ENCODE peak calls at places on chromosomes 12 and 14, in four cellular contexts. C is pancreas, H is left lung, P is heart right ventricle. F is an unnamed sample.

GRCh38 chr14:65131176-65131765 is 29.0 kb upstream of the MAX start:
- DNase-seq in P (no peak), C (no peak), H (no peak), F (peak; percentile 63)

GRCh38 chr12:110451263-110451662 is 1.1 kb upstream of the ARPC3 start:
- DNase-seq in C (no peak), H (no peak), P (no peak), F (no peak)

GRCh38 chr14:64864258-64864657 is 15.4 kb downstream of the SPTB start:
- DNase-seq in H (no peak), P (no peak), C (no peak), F (no peak)

GRCh38 chr12:65195387-65196055 is 26.1 kb downstream of the LEMD3 start:
- DNase-seq in P (no peak), H (no peak), C (no peak), F (no peak)

GRCh38 chr12:39958377-39958776 is 147.5 kb downstream of the SLC2A13 start:
- DNase-seq in C (no peak), H (no peak), P (no peak), F (no peak)

GRCh38 chr12:15543347-15543746 is 221.0 kb downstream of the PTPRO start:
- DNase-seq in H (no peak), C (no peak), P (no peak), F (no peak)

GRCh38 chr14:98909251-98909944 is 362.6 kb downstream of the BCL11B start:
- DNase-seq in H (no peak), P (no peak), C (no peak), F (no peak)

GRCh38 chr14:104806625-104807465 is 5.9 kb downstream of the ZBTB42 start:
- DNase-seq in C (no peak), H (no peak), P (no peak), F (no peak)

GRCh38 chr14:104227806-104228205 is 89.4 kb downstream of the KIF26A start:
- DNase-seq in C (no peak), H (no peak), P (no peak), F (no peak)

GRCh38 chr12:24127919-24128721 is 178.7 kb upstream of the SOX5 start:
- DNase-seq in H (no peak), C (no peak), P (no peak), F (no peak)

GRCh38 chr12:3030821-3031415 is 46.3 kb upstream of the TSPAN9 start:
- DNase-seq in C (no peak), H (no peak), P (no peak), F (no peak)

GRCh38 chr12:98516184-98516873 is 939 bp downstream of the TMPO start:
- DNase-seq in H (peak; percentile 80), C (peak; percentile 49), P (peak; percentile 42), F (peak; percentile 82)

GRCh38 chr14:93970589-93970966 is 5.8 kb downstream of the ASB2 start:
- DNase-seq in P (no peak), H (no peak), C (peak; percentile 51), F (peak; percentile 74)

GRCh38 chr14:96554315-96554910 is 52.2 kb downstream of the PAPOLA start:
- DNase-seq in P (no peak), C (no peak), H (no peak), F (no peak)

GRCh38 chr12:49133590-49133989 is 2.4 kb upstream of the TUBA1B start:
- DNase-seq in H (no peak), P (no peak), C (no peak), F (no peak)

GRCh38 chr12:22101749-22102243 is 55.8 kb downstream of the CMAS start:
- DNase-seq in P (no peak), C (no peak), H (peak; percentile 81), F (no peak)

GRCh38 chr14:24238527-24239037 is 3.8 kb downstream of the TINF2 start:
- DNase-seq in C (no peak), H (no peak), P (no peak), F (no peak)

DNA sequence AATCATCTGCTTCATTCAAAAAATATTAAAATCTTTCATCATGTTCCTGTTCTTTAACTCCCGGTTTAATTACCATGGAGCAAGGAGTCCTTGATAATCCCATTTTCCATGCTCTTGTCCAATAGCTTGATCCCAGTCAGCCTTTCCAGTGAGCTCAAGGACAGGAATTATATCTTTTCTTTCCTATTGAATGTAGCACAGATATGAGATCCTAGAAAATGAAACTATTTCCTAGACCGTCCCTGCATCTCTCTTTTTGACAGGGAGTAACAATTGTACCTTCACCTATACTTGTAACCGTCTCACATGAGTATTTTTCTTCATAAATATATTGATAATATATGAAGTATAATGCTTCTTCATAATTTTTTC is 35.6 kb downstream of the PIK3C2G start:
- DNase-seq in C (no peak), H (no peak), P (no peak), F (no peak)
- H3K4me3 ChIP-seq in C (no peak overlapping the region), H (peak overlapping the region; percentile 13), P (no peak overlapping the region), F (no peak overlapping the region)

GRCh38 chr12:122106891-122107660 is 28.5 kb downstream of the MLXIP start:
- DNase-seq in P (peak; percentile 60), C (peak; percentile 70), H (peak; percentile 86), F (peak; percentile 71)
- H3K4me1 ChIP-seq in P (peaks cover 87% of the 10 kb centered on the region), C (peaks cover 49% of the 10 kb centered on the region), H (peaks cover 77% of the 10 kb centered on the region), F (peaks cover 90% of the 10 kb centered on the region)

GRCh38 chr12:114371250-114371649 is 34.7 kb downstream of the TBX5 start:
- DNase-seq in C (no peak), P (no peak), H (no peak), F (no peak)

GRCh38 chr12:114371733-114372132 is 34.2 kb downstream of the TBX5 start:
- DNase-seq in P (no peak), C (no peak), H (no peak), F (no peak)

GRCh38 chr12:114368685-114369084 is 37.3 kb downstream of the TBX5 start:
- DNase-seq in H (no peak), C (no peak), P (peak; percentile 19), F (no peak)

GRCh38 chr12:114369088-114369487 is 36.9 kb downstream of the TBX5 start:
- DNase-seq in H (no peak), P (no peak), C (no peak), F (no peak)
- H3K4me3 ChIP-seq in H (no peak overlapping the region), P (no peak overlapping the region), C (no peak overlapping the region), F (no peak overlapping the region)

GRCh38 chr12:66612053-66612775 is 66.7 kb downstream of the GRIP1 start:
- DNase-seq in P (no peak), C (no peak), H (no peak), F (no peak)
- H3K4me1 ChIP-seq in P (no peaks in the 10 kb centered on the region), C (no peaks in the 10 kb centered on the region), H (no peaks in the 10 kb centered on the region), F (no peaks in the 10 kb centered on the region)

DNA sequence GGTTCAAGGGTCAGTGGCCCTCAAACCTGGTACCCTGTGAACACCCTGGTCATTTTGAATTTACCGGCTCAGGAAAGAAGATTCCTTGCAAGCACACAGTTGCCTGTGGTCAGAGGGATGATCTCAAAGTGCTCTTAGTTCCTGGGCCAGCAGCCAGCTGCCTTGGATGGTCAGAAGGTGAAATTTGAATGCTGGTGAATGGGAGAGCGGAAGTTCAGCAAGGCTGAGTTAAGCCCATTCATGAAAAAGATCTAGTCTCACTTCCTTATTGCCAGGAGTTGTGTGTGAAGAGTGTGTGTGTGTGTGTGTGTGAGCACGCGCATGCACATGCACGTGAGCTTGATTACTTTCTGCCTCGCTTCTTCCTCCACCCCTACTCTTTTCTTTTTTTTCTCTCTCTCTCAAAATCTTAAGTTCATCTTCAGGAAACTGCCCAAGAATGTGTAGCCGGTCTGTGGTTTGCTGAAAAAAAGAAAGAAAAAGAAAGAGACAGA is 155.5 kb upstream of the CCND2 start:
- DNase-seq in H (peak; percentile 65), P (peak; percentile 43), C (no peak), F (peak; percentile 88)
- H3K4me3 ChIP-seq in H (no peak overlapping the region), P (no peak overlapping the region), C (no peak overlapping the region), F (no peak overlapping the region)

GRCh38 chr14:68971411-68972035 is 7.6 kb downstream of the ACTN1 start:
- DNase-seq in C (no peak), H (no peak), P (no peak), F (no peak)

GRCh38 chr14:68974759-68975347 is 4.2 kb downstream of the ACTN1 start:
- DNase-seq in H (no peak), P (no peak), C (peak; percentile 43), F (no peak)

GRCh38 chr14:68972507-68973272 is 6.4 kb downstream of the ACTN1 start:
- DNase-seq in H (no peak), C (no peak), P (no peak), F (no peak)

GRCh38 chr14:68975667-68976066 is 3.4 kb downstream of the ACTN1 start:
- DNase-seq in P (no peak), H (no peak), C (no peak), F (no peak)

GRCh38 chr14:68973639-68974038 is 5.5 kb downstream of the ACTN1 start:
- DNase-seq in H (no peak), C (no peak), P (no peak), F (no peak)
- H3K4me1 ChIP-seq in H (peaks cover 76% of the 10 kb centered on the region), C (no peaks in the 10 kb centered on the region), P (peaks cover 86% of the 10 kb centered on the region), F (peaks cover 46% of the 10 kb centered on the region)

DNA sequence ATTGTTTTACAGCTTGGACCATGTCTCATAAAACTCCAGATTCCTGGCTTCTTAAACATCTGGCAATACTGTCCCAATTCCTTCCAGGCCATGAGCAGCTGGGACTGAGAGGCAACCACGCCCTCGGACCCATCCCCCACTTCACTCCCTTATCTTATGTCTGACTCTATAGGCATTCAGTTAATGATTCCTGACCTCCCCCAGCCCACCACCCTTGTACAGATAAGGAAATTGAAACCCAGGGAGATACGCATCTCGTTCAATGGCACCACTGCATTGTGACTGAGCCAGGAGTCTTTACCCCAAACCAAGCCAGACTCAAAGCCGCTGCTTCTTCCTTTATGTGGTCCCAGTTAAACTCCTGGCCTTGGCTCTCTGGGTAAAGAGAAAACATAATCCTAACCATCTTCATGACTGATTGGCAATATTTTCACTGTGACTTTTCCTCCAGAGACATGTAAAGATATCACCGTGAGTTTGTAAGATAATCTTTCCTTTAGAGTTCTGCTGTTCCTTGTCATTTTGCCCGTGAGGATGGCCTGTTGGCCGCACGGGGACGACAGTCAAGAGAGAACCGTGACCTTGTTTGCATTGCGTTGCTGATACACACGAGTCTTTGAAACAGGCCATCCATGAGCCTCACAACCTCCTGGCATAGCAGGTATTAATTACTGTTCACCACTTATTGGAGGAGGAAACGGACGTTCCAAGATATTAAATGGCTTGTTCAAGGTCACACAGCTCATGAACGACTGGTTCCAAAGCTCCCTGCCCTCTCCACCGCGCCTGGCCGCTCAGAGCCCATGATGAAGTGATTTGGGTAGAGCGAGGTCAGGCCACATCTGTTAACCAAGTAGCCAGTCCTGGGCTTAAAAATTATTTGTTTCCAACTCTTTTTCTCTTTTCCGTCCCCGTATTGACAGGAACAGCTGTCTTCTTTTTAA is 39.4 kb downstream of the MAP1LC3B2 start:
- DNase-seq in P (no peak), H (no peak), C (no peak), F (peak; percentile 34)
- H3K4me3 ChIP-seq in P (peak overlapping the region; percentile 24), H (peak overlapping the region; percentile 28), C (peak overlapping the region; percentile 31), F (no peak overlapping the region)

DNA sequence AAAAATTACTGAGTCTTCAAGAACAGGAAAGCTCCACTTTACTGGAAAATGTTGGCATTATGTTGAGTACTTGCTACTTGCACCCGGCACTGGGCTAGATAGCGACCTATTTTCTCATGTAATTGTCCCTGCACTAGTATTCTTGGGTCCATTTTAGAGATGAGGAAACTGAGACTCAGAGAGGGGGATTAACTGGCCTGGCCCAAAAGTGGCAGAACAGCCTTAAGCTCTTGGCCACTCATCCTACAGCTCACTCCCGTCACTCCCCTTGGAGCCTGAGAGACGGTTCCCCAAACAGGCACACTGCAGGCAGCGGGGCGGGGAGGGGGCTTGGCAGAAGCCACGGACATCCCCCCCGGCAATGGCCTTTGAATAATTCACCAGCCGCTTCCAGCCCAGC is 113.9 kb downstream of the SCARB1 start:
- DNase-seq in P (no peak), H (no peak), C (no peak), F (no peak)
- H3K4me1 ChIP-seq in P (peaks cover 53% of the 10 kb centered on the region), H (peaks cover 65% of the 10 kb centered on the region), C (peaks cover 16% of the 10 kb centered on the region), F (peaks cover 22% of the 10 kb centered on the region)

GRCh38 chr14:36582011-36582873 is at the start of gene NKX2-8:
- DNase-seq in C (no peak), H (no peak), P (no peak), F (no peak)
- H3K4me3 ChIP-seq in C (peak within 1 kb of the TSS; percentile 47), H (peak within 1 kb of the TSS; percentile 31), P (peak within 1 kb of the TSS; percentile 30), F (no peak within 1 kb of the TSS)

F was measured in mucosa of descending colon.